ENCODE peak calls at places on chromosomes 2 and 18, in five cellular contexts. One of them, this sample, is unnamed.
A peak's percentile ranks its signal among the peaks of the same experiment; 100 is the strongest.

GRCh38 chr2:70657246-70657645 is 103.6 kb upstream of the TGFA start:
- DNase-seq in heart left ventricle: no peak
- DNase-seq in bronchial epithelial cell: no peak
- DNase-seq in CD8-positive, alpha-beta T cell: no peak
- DNase-seq in psoas muscle: no peak
- DNase-seq in this sample: no peak

GRCh38 chr18:46411862-46412690 is 244.9 kb downstream of the LOXHD1 start:
- DNase-seq in heart left ventricle: no peak
- DNase-seq in bronchial epithelial cell: peak; percentile 35
- DNase-seq in CD8-positive, alpha-beta T cell: no peak
- DNase-seq in psoas muscle: peak; percentile 58
- DNase-seq in this sample: no peak

GRCh38 chr18:51561821-51562220 is 364.3 kb upstream of the MEX3C start:
- DNase-seq in heart left ventricle: no peak
- DNase-seq in bronchial epithelial cell: no peak
- DNase-seq in CD8-positive, alpha-beta T cell: no peak
- DNase-seq in psoas muscle: no peak
- DNase-seq in this sample: no peak

GRCh38 chr2:176729706-176730569 is 460.7 kb downstream of the MTX2 start:
- DNase-seq in heart left ventricle: no peak
- DNase-seq in bronchial epithelial cell: no peak
- DNase-seq in CD8-positive, alpha-beta T cell: no peak
- DNase-seq in psoas muscle: no peak
- DNase-seq in this sample: peak; percentile 83

GRCh38 chr18:65227970-65228369 is 522.8 kb upstream of the CDH7 start:
- DNase-seq in heart left ventricle: no peak
- DNase-seq in bronchial epithelial cell: no peak
- DNase-seq in CD8-positive, alpha-beta T cell: no peak
- DNase-seq in psoas muscle: no peak
- DNase-seq in this sample: no peak

GRCh38 chr18:70450658-70451253 is 161.9 kb downstream of the SOCS6 start:
- DNase-seq in heart left ventricle: no peak
- DNase-seq in bronchial epithelial cell: peak; percentile 13
- DNase-seq in CD8-positive, alpha-beta T cell: no peak
- DNase-seq in psoas muscle: no peak
- DNase-seq in this sample: no peak

GRCh38 chr18:44742741-44743311 is 62.1 kb downstream of the SETBP1 start:
- DNase-seq in heart left ventricle: no peak
- DNase-seq in bronchial epithelial cell: no peak
- DNase-seq in CD8-positive, alpha-beta T cell: no peak
- DNase-seq in psoas muscle: peak; percentile 54
- DNase-seq in this sample: no peak

GRCh38 chr18:26747131-26747475 is 118.4 kb downstream of the AQP4 start:
- DNase-seq in heart left ventricle: no peak
- DNase-seq in bronchial epithelial cell: peak; percentile 76
- DNase-seq in CD8-positive, alpha-beta T cell: no peak
- DNase-seq in psoas muscle: no peak
- DNase-seq in this sample: no peak

GRCh38 chr2:26757873-26758789 is 6.0 kb upstream of the SLC35F6 start:
- DNase-seq in heart left ventricle: no peak
- DNase-seq in bronchial epithelial cell: peak; percentile 98
- DNase-seq in CD8-positive, alpha-beta T cell: no peak
- DNase-seq in psoas muscle: peak; percentile 50
- DNase-seq in this sample: no peak

GRCh38 chr2:11768940-11769339 is 22.5 kb downstream of the LPIN1 start:
- DNase-seq in heart left ventricle: no peak
- DNase-seq in bronchial epithelial cell: no peak
- DNase-seq in CD8-positive, alpha-beta T cell: no peak
- DNase-seq in psoas muscle: no peak
- DNase-seq in this sample: no peak
- H3K36me3 ChIP-seq in heart left ventricle: peaks cover 71% of the 10 kb centered on the region
- H3K36me3 ChIP-seq in bronchial epithelial cell: peaks cover 17% of the 10 kb centered on the region
- H3K36me3 ChIP-seq in CD8-positive, alpha-beta T cell: peaks cover 48% of the 10 kb centered on the region
- H3K36me3 ChIP-seq in psoas muscle: peaks cover 87% of the 10 kb centered on the region
- H3K36me3 ChIP-seq in this sample: peaks cover 86% of the 10 kb centered on the region

GRCh38 chr2:46317092-46317486 is 19.9 kb downstream of the EPAS1 start:
- DNase-seq in heart left ventricle: no peak
- DNase-seq in bronchial epithelial cell: no peak
- DNase-seq in CD8-positive, alpha-beta T cell: no peak
- DNase-seq in psoas muscle: no peak
- DNase-seq in this sample: no peak

GRCh38 chr2:46315103-46315890 is 18.1 kb downstream of the EPAS1 start:
- DNase-seq in heart left ventricle: peak; percentile 90
- DNase-seq in bronchial epithelial cell: peak; percentile 96
- DNase-seq in CD8-positive, alpha-beta T cell: no peak
- DNase-seq in psoas muscle: peak; percentile 89
- DNase-seq in this sample: peak; percentile 94

GRCh38 chr2:46313063-46313462 is 15.9 kb downstream of the EPAS1 start:
- DNase-seq in heart left ventricle: no peak
- DNase-seq in bronchial epithelial cell: no peak
- DNase-seq in CD8-positive, alpha-beta T cell: no peak
- DNase-seq in psoas muscle: no peak
- DNase-seq in this sample: no peak

GRCh38 chr2:46311651-46312223 is 14.5 kb downstream of the EPAS1 start:
- DNase-seq in heart left ventricle: no peak
- DNase-seq in bronchial epithelial cell: no peak
- DNase-seq in CD8-positive, alpha-beta T cell: no peak
- DNase-seq in psoas muscle: no peak
- DNase-seq in this sample: no peak

DNA sequence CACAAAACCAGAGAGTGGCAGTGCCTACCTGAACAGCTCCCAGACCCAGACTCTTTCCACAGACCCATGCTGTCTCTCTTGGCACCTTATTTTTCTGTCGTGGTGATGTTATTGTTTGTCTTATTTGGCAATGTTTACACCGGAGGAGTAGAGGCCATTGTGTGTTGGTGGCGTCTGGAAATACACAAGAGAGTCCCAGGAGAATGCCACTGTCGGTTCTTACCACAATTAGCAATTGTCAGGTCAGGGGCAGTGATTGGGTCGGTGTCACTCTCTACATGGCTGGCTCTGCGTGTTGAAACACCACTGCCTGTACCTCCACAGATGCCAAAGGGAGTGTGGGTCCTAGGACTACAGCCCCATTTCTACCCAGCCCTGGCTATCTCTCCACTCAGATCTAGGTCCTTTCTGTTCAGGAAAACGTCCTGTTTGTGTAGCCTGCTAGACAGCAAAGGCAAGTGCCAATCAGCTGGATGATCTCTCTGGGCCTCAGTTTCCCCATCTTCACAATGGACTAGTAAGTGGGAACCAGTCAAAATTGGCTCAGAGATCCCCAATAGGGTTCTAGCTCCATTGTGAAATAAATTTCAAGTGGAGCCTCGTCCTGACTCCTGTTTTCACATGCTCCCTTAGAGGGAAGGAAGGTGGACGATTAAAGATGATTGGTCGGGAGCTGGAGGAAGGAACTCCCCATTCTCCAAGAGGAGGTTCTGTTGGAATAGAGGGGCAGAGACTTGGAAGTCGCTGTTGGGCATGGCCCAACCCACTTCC is 17.0 kb downstream of the EPAS1 start:
- DNase-seq in heart left ventricle: no peak
- DNase-seq in bronchial epithelial cell: no peak
- DNase-seq in CD8-positive, alpha-beta T cell: no peak
- DNase-seq in psoas muscle: no peak
- DNase-seq in this sample: no peak
- H3K4me3 ChIP-seq in heart left ventricle: no peak overlapping the region
- H3K4me3 ChIP-seq in bronchial epithelial cell: no peak overlapping the region
- H3K4me3 ChIP-seq in CD8-positive, alpha-beta T cell: no peak overlapping the region
- H3K4me3 ChIP-seq in psoas muscle: no peak overlapping the region
- H3K4me3 ChIP-seq in this sample: no peak overlapping the region

GRCh38 chr18:23827681-23828080 is 138.4 kb downstream of the LAMA3 start:
- DNase-seq in heart left ventricle: no peak
- DNase-seq in bronchial epithelial cell: peak; percentile 99
- DNase-seq in CD8-positive, alpha-beta T cell: no peak
- DNase-seq in psoas muscle: no peak
- DNase-seq in this sample: no peak

GRCh38 chr18:23825496-23825895 is 136.2 kb downstream of the LAMA3 start:
- DNase-seq in heart left ventricle: no peak
- DNase-seq in bronchial epithelial cell: no peak
- DNase-seq in CD8-positive, alpha-beta T cell: no peak
- DNase-seq in psoas muscle: no peak
- DNase-seq in this sample: no peak

GRCh38 chr18:23825978-23826405 is 136.7 kb downstream of the LAMA3 start:
- DNase-seq in heart left ventricle: no peak
- DNase-seq in bronchial epithelial cell: peak; percentile 83
- DNase-seq in CD8-positive, alpha-beta T cell: no peak
- DNase-seq in psoas muscle: peak; percentile 51
- DNase-seq in this sample: peak; percentile 93

GRCh38 chr18:23828426-23828825 is 139.2 kb downstream of the LAMA3 start:
- DNase-seq in heart left ventricle: no peak
- DNase-seq in bronchial epithelial cell: peak; percentile 96
- DNase-seq in CD8-positive, alpha-beta T cell: peak; percentile 25
- DNase-seq in psoas muscle: no peak
- DNase-seq in this sample: no peak

DNA sequence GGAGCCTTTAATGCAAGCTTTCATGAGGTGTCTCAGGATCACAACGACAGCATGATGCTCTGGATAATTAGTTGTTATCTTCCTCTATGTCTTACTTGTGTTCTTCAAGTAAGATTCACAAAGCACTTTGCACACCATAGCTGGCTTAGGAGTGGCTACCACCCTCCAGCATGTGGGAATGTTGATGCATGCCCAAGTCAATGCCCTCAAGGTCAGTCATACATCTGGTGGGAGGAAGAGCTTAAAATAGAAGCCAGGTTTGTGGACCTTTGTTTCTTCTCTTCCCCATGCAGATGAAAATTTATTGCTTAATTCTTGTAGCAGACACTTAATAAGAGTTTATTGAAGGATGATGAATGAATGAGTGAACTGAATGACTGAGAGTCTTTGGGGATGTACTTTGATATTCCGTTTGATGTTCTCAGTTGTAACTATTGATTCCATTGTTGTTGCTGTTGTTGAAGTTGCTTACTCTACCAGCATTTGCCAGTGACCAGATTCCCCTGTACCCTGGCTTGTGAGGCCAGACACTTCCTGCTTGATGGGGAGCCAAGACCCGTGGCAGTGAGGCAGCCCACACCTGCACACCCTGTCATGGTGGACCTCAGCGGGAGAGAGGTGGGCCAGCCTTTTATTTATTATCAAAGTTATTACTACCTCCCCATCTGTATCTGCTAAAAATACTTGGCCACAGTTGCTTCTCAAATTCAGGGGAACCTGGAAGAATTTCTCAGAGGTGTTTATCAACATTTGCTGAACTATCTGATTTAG is 137.8 kb downstream of the LAMA3 start:
- DNase-seq in heart left ventricle: no peak
- DNase-seq in bronchial epithelial cell: peak; percentile 72
- DNase-seq in CD8-positive, alpha-beta T cell: no peak
- DNase-seq in psoas muscle: no peak
- DNase-seq in this sample: no peak
- H3K36me3 ChIP-seq in heart left ventricle: peaks cover 10% of the 10 kb centered on the region
- H3K36me3 ChIP-seq in bronchial epithelial cell: peaks cover under 1% of the 10 kb centered on the region
- H3K36me3 ChIP-seq in CD8-positive, alpha-beta T cell: no peaks in the 10 kb centered on the region
- H3K36me3 ChIP-seq in psoas muscle: no peaks in the 10 kb centered on the region
- H3K36me3 ChIP-seq in this sample: no peaks in the 10 kb centered on the region

DNA sequence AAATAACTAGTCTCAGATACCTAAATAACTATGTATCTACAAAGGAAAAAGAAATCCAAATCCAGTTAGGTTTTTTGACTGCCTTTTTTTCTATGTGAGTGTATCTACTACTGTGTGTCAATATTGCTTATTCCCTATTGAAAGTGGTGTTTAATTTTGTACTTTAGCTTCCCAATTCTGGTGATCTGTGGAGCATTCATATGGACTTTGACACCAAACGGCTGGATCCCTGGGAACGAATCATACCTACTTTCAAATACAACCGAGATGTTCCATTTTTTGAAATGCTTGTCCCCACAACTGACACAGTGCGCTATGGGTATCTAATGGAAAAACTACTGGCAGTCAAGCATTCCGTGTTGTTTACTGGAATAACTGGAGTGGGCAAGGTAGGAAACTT is 152.8 kb downstream of the DNAH6 start:
- DNase-seq in heart left ventricle: no peak
- DNase-seq in bronchial epithelial cell: no peak
- DNase-seq in CD8-positive, alpha-beta T cell: no peak
- DNase-seq in psoas muscle: no peak
- DNase-seq in this sample: no peak
- H3K4me3 ChIP-seq in heart left ventricle: no peak overlapping the region
- H3K4me3 ChIP-seq in bronchial epithelial cell: no peak overlapping the region
- H3K4me3 ChIP-seq in CD8-positive, alpha-beta T cell: no peak overlapping the region
- H3K4me3 ChIP-seq in psoas muscle: no peak overlapping the region
- H3K4me3 ChIP-seq in this sample: no peak overlapping the region

GRCh38 chr2:239132156-239132709 is 268.6 kb downstream of the HDAC4 start:
- DNase-seq in heart left ventricle: peak; percentile 44
- DNase-seq in bronchial epithelial cell: no peak
- DNase-seq in CD8-positive, alpha-beta T cell: no peak
- DNase-seq in psoas muscle: peak; percentile 10
- DNase-seq in this sample: no peak

GRCh38 chr2:239129147-239129896 is 271.5 kb downstream of the HDAC4 start:
- DNase-seq in heart left ventricle: peak; percentile 60
- DNase-seq in bronchial epithelial cell: no peak
- DNase-seq in CD8-positive, alpha-beta T cell: no peak
- DNase-seq in psoas muscle: no peak
- DNase-seq in this sample: no peak

GRCh38 chr2:239130041-239130440 is 270.8 kb downstream of the HDAC4 start:
- DNase-seq in heart left ventricle: peak; percentile 35
- DNase-seq in bronchial epithelial cell: no peak
- DNase-seq in CD8-positive, alpha-beta T cell: no peak
- DNase-seq in psoas muscle: no peak
- DNase-seq in this sample: no peak

GRCh38 chr2:239131521-239131920 is 269.3 kb downstream of the HDAC4 start:
- DNase-seq in heart left ventricle: peak; percentile 37
- DNase-seq in bronchial epithelial cell: no peak
- DNase-seq in CD8-positive, alpha-beta T cell: no peak
- DNase-seq in psoas muscle: peak; percentile 7
- DNase-seq in this sample: no peak

GRCh38 chr2:239130786-239131325 is 270.0 kb downstream of the HDAC4 start:
- DNase-seq in heart left ventricle: peak; percentile 46
- DNase-seq in bronchial epithelial cell: no peak
- DNase-seq in CD8-positive, alpha-beta T cell: no peak
- DNase-seq in psoas muscle: no peak
- DNase-seq in this sample: no peak
- H3K36me3 ChIP-seq in heart left ventricle: peaks cover 70% of the 10 kb centered on the region
- H3K36me3 ChIP-seq in bronchial epithelial cell: peaks cover 3% of the 10 kb centered on the region
- H3K36me3 ChIP-seq in CD8-positive, alpha-beta T cell: peaks cover 28% of the 10 kb centered on the region
- H3K36me3 ChIP-seq in psoas muscle: peaks cover 100% of the 10 kb centered on the region
- H3K36me3 ChIP-seq in this sample: peaks cover 81% of the 10 kb centered on the region

DNA sequence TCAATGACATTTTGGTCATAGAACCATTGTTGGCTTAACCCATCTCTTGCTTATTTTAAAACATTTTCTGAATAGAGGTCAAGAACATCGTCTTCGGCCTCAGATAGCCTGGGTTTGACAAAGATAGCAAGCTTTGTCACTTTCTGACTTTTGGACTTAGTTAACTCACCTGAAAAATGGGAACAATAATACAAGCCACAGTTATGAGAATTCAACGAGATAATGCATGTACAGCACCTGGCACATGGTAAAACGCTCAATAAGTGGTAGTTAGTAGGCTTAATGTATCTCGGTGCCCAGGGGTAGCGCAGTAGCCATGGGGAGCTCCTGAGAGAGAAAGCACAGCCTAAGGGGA is 446 bp upstream of the COPS7B start:
- DNase-seq in heart left ventricle: no peak
- DNase-seq in bronchial epithelial cell: no peak
- DNase-seq in CD8-positive, alpha-beta T cell: no peak
- DNase-seq in psoas muscle: no peak
- DNase-seq in this sample: no peak
- H3K4me3 ChIP-seq in heart left ventricle: peak overlapping the region; percentile 74
- H3K4me3 ChIP-seq in bronchial epithelial cell: peak overlapping the region; percentile 78
- H3K4me3 ChIP-seq in CD8-positive, alpha-beta T cell: peak overlapping the region; percentile 95
- H3K4me3 ChIP-seq in psoas muscle: peak overlapping the region; percentile 96
- H3K4me3 ChIP-seq in this sample: peak overlapping the region; percentile 99